ENCODE peak calls at places on chromosomes 5 and 9, in seven cellular contexts. G, U, V, A, L, I and N are unnamed samples.

GRCh38 chr9:33225319-33226152 is 14.4 kb upstream of the SPINK4 start:
- DNase-seq in U (peak), I (peak), V (peak), L (peak), G (peak), A (peak), N (peak)

GRCh38 chr9:6645153-6646027 is at the start of gene GLDC:
- DNase-seq in G (peak), A (peak), L (peak), V (no peak), U (no peak), I (no peak), N (peak)

GRCh38 chr5:94243612-94244011 is 374.8 kb downstream of the KIAA0825 start:
- DNase-seq in U (peak), L (no peak), G (no peak), A (no peak), I (no peak), V (no peak), N (no peak)

GRCh38 chr5:23139338-23140171 is 286.4 kb upstream of the CDH12 start:
- DNase-seq in V (peak), L (no peak), G (no peak), A (no peak), U (peak), I (no peak), N (no peak)

GRCh38 chr9:107870927-107871720 is 381.6 kb upstream of the KLF4 start:
- DNase-seq in G (no peak), A (no peak), I (no peak), V (peak), L (no peak), U (no peak), N (no peak)

GRCh38 chr9:27247756-27248155 is 49.2 kb downstream of the EQTN start:
- DNase-seq in U (peak), A (no peak), G (no peak), V (peak), L (peak), I (peak), N (peak)

GRCh38 chr9:37949576-37949975 is 45.6 kb upstream of the SLC25A51 start:
- DNase-seq in I (no peak), U (no peak), A (no peak), L (no peak), G (no peak), V (no peak), N (no peak)

GRCh38 chr9:124869466-124869985 is 7.6 kb downstream of the ARPC5L start:
- DNase-seq in A (peak), I (no peak), V (no peak), U (no peak), L (no peak), G (peak), N (peak)

GRCh38 chr5:78504726-78505431 is 143.7 kb downstream of the LHFPL2 start:
- DNase-seq in I (peak), L (peak), V (peak), G (peak), A (no peak), U (peak), N (peak)

GRCh38 chr5:168123853-168124528 is 167.5 kb upstream of the WWC1 start:
- DNase-seq in V (no peak), U (no peak), L (no peak), G (no peak), I (no peak), A (no peak), N (no peak)

GRCh38 chr5:40223884-40224402 is 455.8 kb upstream of the PTGER4 start:
- DNase-seq in I (peak), U (peak), L (no peak), V (peak), G (no peak), A (no peak), N (peak)

GRCh38 chr9:129011761-129012281 is 16.3 kb downstream of the SH3GLB2 start:
- DNase-seq in V (no peak), G (no peak), A (no peak), L (no peak), I (no peak), U (no peak), N (no peak)

GRCh38 chr9:123282343-123283047 is 14.1 kb upstream of the STRBP start:
- DNase-seq in V (peak), I (no peak), U (no peak), A (no peak), G (peak), L (peak), N (peak)

GRCh38 chr5:148904440-148904839 is 78.0 kb downstream of the ADRB2 start:
- DNase-seq in U (no peak), V (no peak), A (no peak), G (peak), I (no peak), L (no peak), N (no peak)

GRCh38 chr9:136525841-136526499 is 19.9 kb downstream of the NOTCH1 start:
- DNase-seq in A (no peak), G (peak), V (no peak), I (no peak), L (no peak), U (no peak), N (no peak)

GRCh38 chr9:8917978-8918739 is 1118.6 kb upstream of the DMAC1 start:
- DNase-seq in V (no peak), G (no peak), U (no peak), I (no peak), L (no peak), A (no peak), N (no peak)

GRCh38 chr9:3331801-3332200 is 194.0 kb downstream of the RFX3 start:
- DNase-seq in A (no peak), U (no peak), G (no peak), V (peak), L (peak), I (no peak), N (no peak)

GRCh38 chr5:41410737-41411136 is 99.7 kb downstream of the PLCXD3 start:
- DNase-seq in A (no peak), U (no peak), G (no peak), L (no peak), I (no peak), V (no peak), N (no peak)

GRCh38 chr9:79461735-79462134 is 110.0 kb upstream of the TLE4 start:
- DNase-seq in V (no peak), U (no peak), I (no peak), G (no peak), L (no peak), A (no peak), N (no peak)

GRCh38 chr9:122930933-122931850 is at the start of gene ZBTB26:
- DNase-seq in A (peak), I (peak), L (peak), G (peak), V (peak), U (peak), N (peak)

GRCh38 chr5:55934117-55934613 is 60.6 kb downstream of the IL6ST start:
- DNase-seq in U (no peak), A (no peak), V (peak), L (no peak), I (no peak), G (no peak), N (peak)

GRCh38 chr5:103511554-103511885 is 51.1 kb downstream of the NUDT12 start:
- DNase-seq in G (no peak), V (peak), I (no peak), L (no peak), U (no peak), A (no peak), N (no peak)

GRCh38 chr5:10489810-10490426 is 48.2 kb downstream of the ROPN1L start:
- DNase-seq in L (no peak), U (peak), A (no peak), I (no peak), G (no peak), V (peak), N (peak)

GRCh38 chr9:121498150-121498486 is 1.5 kb downstream of the GGTA1 start:
- DNase-seq in A (no peak), U (peak), V (peak), I (peak), L (peak), G (peak), N (peak)

GRCh38 chr5:6452622-6453504 is 4.2 kb downstream of the UBE2QL1 start:
- DNase-seq in G (peak), A (no peak), U (no peak), I (no peak), L (no peak), V (no peak), N (no peak)

GRCh38 chr5:26482076-26482816 is 556.1 kb downstream of the CDH9 start:
- DNase-seq in L (no peak), V (no peak), G (no peak), I (no peak), U (no peak), A (no peak), N (no peak)

GRCh38 chr5:37840036-37840909 is at the start of gene GDNF:
- DNase-seq in A (no peak), G (peak), I (peak), V (peak), L (no peak), U (peak), N (peak)

GRCh38 chr9:127506117-127506813 is 55.0 kb downstream of the LRSAM1 start:
- DNase-seq in A (no peak), U (no peak), I (no peak), G (no peak), L (no peak), V (no peak), N (no peak)